ENCODE peak calls at places on chromosomes 7 and 10, in five cellular contexts. One of them, this sample, is unnamed.
A peak's percentile ranks its signal among the peaks of the same experiment; 100 is the strongest.

GRCh38 chr10:44325878-44326277 is 59.0 kb downstream of the CXCL12 start:
- DNase-seq in endodermal cell: no peak
- DNase-seq in transverse colon: no peak
- DNase-seq in WERI-Rb-1: no peak
- DNase-seq in CD8-positive, alpha-beta T cell: no peak
- DNase-seq in this sample: no peak

GRCh38 chr7:1693419-1693990 is 23.4 kb downstream of the ELFN1 start:
- DNase-seq in CD8-positive, alpha-beta T cell: no peak
- DNase-seq in endodermal cell: peak; percentile 54
- DNase-seq in WERI-Rb-1: peak; percentile 6
- DNase-seq in transverse colon: no peak
- DNase-seq in this sample: no peak

GRCh38 chr7:26166681-26167266 is 14.8 kb downstream of the NFE2L3 start:
- DNase-seq in transverse colon: no peak
- DNase-seq in WERI-Rb-1: no peak
- DNase-seq in CD8-positive, alpha-beta T cell: no peak
- DNase-seq in endodermal cell: no peak
- DNase-seq in this sample: no peak

GRCh38 chr7:88169717-88170320 is 50.0 kb downstream of the SRI start:
- DNase-seq in transverse colon: no peak
- DNase-seq in CD8-positive, alpha-beta T cell: no peak
- DNase-seq in endodermal cell: no peak
- DNase-seq in WERI-Rb-1: no peak
- DNase-seq in this sample: peak; percentile 2

GRCh38 chr7:152709307-152710133 is 33.6 kb upstream of the XRCC2 start:
- DNase-seq in endodermal cell: no peak
- DNase-seq in transverse colon: no peak
- DNase-seq in CD8-positive, alpha-beta T cell: no peak
- DNase-seq in WERI-Rb-1: no peak
- DNase-seq in this sample: no peak

GRCh38 chr10:4013651-4014085 is 228.7 kb upstream of the KLF6 start:
- DNase-seq in WERI-Rb-1: no peak
- DNase-seq in transverse colon: no peak
- DNase-seq in endodermal cell: no peak
- DNase-seq in CD8-positive, alpha-beta T cell: no peak
- DNase-seq in this sample: no peak

GRCh38 chr10:23155166-23155565 is 36.9 kb upstream of the PTF1A start:
- DNase-seq in transverse colon: no peak
- DNase-seq in CD8-positive, alpha-beta T cell: no peak
- DNase-seq in endodermal cell: no peak
- DNase-seq in WERI-Rb-1: no peak
- DNase-seq in this sample: no peak

GRCh38 chr10:15202639-15203038 is 34.1 kb upstream of the NMT2 start:
- DNase-seq in WERI-Rb-1: no peak
- DNase-seq in CD8-positive, alpha-beta T cell: no peak
- DNase-seq in transverse colon: no peak
- DNase-seq in endodermal cell: no peak
- DNase-seq in this sample: no peak

GRCh38 chr7:93461350-93461749 is 113.2 kb downstream of the CALCR start:
- DNase-seq in transverse colon: no peak
- DNase-seq in CD8-positive, alpha-beta T cell: no peak
- DNase-seq in WERI-Rb-1: peak; percentile 9
- DNase-seq in endodermal cell: no peak
- DNase-seq in this sample: no peak

GRCh38 chr10:96417432-96417831 is 58.6 kb upstream of the OPALIN start:
- DNase-seq in WERI-Rb-1: peak; percentile 71
- DNase-seq in CD8-positive, alpha-beta T cell: no peak
- DNase-seq in endodermal cell: peak; percentile 79
- DNase-seq in transverse colon: no peak
- DNase-seq in this sample: no peak

GRCh38 chr10:113704637-113705343 is 25.1 kb downstream of the CASP7 start:
- DNase-seq in WERI-Rb-1: peak; percentile 24
- DNase-seq in endodermal cell: peak; percentile 69
- DNase-seq in transverse colon: no peak
- DNase-seq in CD8-positive, alpha-beta T cell: no peak
- DNase-seq in this sample: no peak

GRCh38 chr10:47414752-47415519 is 30.8 kb upstream of the ZNF488 start:
- DNase-seq in transverse colon: no peak
- DNase-seq in CD8-positive, alpha-beta T cell: no peak
- DNase-seq in endodermal cell: no peak
- DNase-seq in WERI-Rb-1: no peak
- DNase-seq in this sample: no peak

GRCh38 chr10:9097206-9097990 is 1042.9 kb downstream of the GATA3 start:
- DNase-seq in WERI-Rb-1: no peak
- DNase-seq in transverse colon: no peak
- DNase-seq in endodermal cell: no peak
- DNase-seq in CD8-positive, alpha-beta T cell: no peak
- DNase-seq in this sample: peak; percentile 78

GRCh38 chr7:87627634-87627994 is 584 bp upstream of the RUNDC3B start:
- DNase-seq in WERI-Rb-1: peak; percentile 38
- DNase-seq in transverse colon: peak; percentile 18
- DNase-seq in endodermal cell: no peak
- DNase-seq in CD8-positive, alpha-beta T cell: no peak
- DNase-seq in this sample: no peak

GRCh38 chr7:111756687-111757178 is 194.4 kb upstream of the IMMP2L start:
- DNase-seq in CD8-positive, alpha-beta T cell: no peak
- DNase-seq in transverse colon: peak; percentile 11
- DNase-seq in endodermal cell: peak; percentile 85
- DNase-seq in WERI-Rb-1: no peak
- DNase-seq in this sample: no peak
- H3K4me3 ChIP-seq in CD8-positive, alpha-beta T cell: no peak overlapping the region
- H3K4me3 ChIP-seq in transverse colon: no peak overlapping the region
- H3K4me3 ChIP-seq in endodermal cell: no peak overlapping the region
- H3K4me3 ChIP-seq in WERI-Rb-1: no peak overlapping the region
- H3K4me3 ChIP-seq in this sample: no peak overlapping the region

GRCh38 chr10:120209124-120209523 is 247.9 kb upstream of the PLPP4 start:
- DNase-seq in CD8-positive, alpha-beta T cell: no peak
- DNase-seq in transverse colon: no peak
- DNase-seq in WERI-Rb-1: no peak
- DNase-seq in endodermal cell: no peak
- DNase-seq in this sample: no peak
- H3K27ac ChIP-seq in CD8-positive, alpha-beta T cell: no peak overlapping the region
- H3K27ac ChIP-seq in transverse colon: no peak overlapping the region
- H3K27ac ChIP-seq in WERI-Rb-1: no peak overlapping the region
- H3K27ac ChIP-seq in endodermal cell: no peak overlapping the region
- H3K27ac ChIP-seq in this sample: no peak overlapping the region

DNA sequence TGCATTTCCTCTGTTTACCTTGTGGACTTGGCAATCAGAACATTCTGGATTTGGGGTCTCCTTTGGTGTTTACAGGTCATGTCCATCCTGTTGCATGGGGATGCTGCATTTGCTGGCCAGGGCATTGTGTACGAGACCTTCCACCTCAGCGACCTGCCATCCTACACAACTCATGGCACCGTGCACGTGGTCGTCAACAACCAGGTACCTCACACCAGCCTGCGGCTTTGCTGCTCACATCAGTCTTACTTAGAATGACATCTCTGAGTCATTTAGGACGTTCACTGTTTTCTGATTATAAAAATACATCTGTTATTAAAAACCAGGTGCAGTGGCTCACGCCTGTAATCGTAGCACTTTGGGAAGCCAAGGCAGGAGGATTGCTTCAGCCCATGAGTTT is 67.0 kb upstream of the ZMIZ2 start:
- DNase-seq in CD8-positive, alpha-beta T cell: no peak
- DNase-seq in endodermal cell: no peak
- DNase-seq in transverse colon: no peak
- DNase-seq in WERI-Rb-1: no peak
- DNase-seq in this sample: no peak
- H3K36me3 ChIP-seq in CD8-positive, alpha-beta T cell: peaks cover 8% of the 10 kb centered on the region
- H3K36me3 ChIP-seq in endodermal cell: peaks cover 20% of the 10 kb centered on the region
- H3K36me3 ChIP-seq in transverse colon: peaks cover 36% of the 10 kb centered on the region
- H3K36me3 ChIP-seq in WERI-Rb-1: peaks cover 18% of the 10 kb centered on the region
- H3K36me3 ChIP-seq in this sample: peaks cover 38% of the 10 kb centered on the region

GRCh38 chr7:36781011-36781738 is 56.9 kb upstream of the AOAH start:
- DNase-seq in CD8-positive, alpha-beta T cell: peak; percentile 10
- DNase-seq in WERI-Rb-1: no peak
- DNase-seq in endodermal cell: no peak
- DNase-seq in transverse colon: no peak
- DNase-seq in this sample: peak; percentile 71

GRCh38 chr7:36777855-36778254 is 53.6 kb upstream of the AOAH start:
- DNase-seq in endodermal cell: no peak
- DNase-seq in transverse colon: no peak
- DNase-seq in CD8-positive, alpha-beta T cell: no peak
- DNase-seq in WERI-Rb-1: no peak
- DNase-seq in this sample: no peak

GRCh38 chr7:36775673-36776072 is 51.4 kb upstream of the AOAH start:
- DNase-seq in endodermal cell: no peak
- DNase-seq in WERI-Rb-1: no peak
- DNase-seq in CD8-positive, alpha-beta T cell: no peak
- DNase-seq in transverse colon: no peak
- DNase-seq in this sample: no peak

GRCh38 chr7:36775061-36775631 is 50.9 kb upstream of the AOAH start:
- DNase-seq in transverse colon: no peak
- DNase-seq in WERI-Rb-1: no peak
- DNase-seq in CD8-positive, alpha-beta T cell: no peak
- DNase-seq in endodermal cell: no peak
- DNase-seq in this sample: no peak

GRCh38 chr7:36777062-36777461 is 52.8 kb upstream of the AOAH start:
- DNase-seq in WERI-Rb-1: no peak
- DNase-seq in CD8-positive, alpha-beta T cell: peak; percentile 21
- DNase-seq in transverse colon: peak; percentile 11
- DNase-seq in endodermal cell: no peak
- DNase-seq in this sample: peak; percentile 83
- H3K4me3 ChIP-seq in WERI-Rb-1: no peak overlapping the region
- H3K4me3 ChIP-seq in CD8-positive, alpha-beta T cell: peak overlapping the region; percentile 38
- H3K4me3 ChIP-seq in transverse colon: no peak overlapping the region
- H3K4me3 ChIP-seq in endodermal cell: no peak overlapping the region
- H3K4me3 ChIP-seq in this sample: peak overlapping the region; percentile 28

DNA sequence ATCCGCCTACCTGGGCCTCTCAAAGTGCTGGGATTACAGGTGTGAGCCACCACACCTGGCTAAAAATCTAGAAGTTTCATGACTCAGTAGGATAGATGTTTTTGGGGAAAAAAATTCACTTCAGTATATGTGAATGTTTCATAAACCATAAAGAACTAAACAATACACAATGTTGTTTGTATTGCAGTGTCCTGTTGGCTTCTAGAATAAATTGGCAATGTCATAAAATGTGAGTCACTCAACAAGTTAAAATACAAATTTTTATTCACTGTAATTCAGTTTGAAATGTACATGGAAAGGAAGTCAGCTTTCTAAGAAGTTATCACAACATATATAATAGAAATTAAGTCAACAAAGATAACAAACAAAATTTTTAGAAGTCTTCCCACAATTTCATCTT is 16.5 kb downstream of the MRLN start:
- DNase-seq in WERI-Rb-1: no peak
- DNase-seq in transverse colon: no peak
- DNase-seq in endodermal cell: no peak
- DNase-seq in CD8-positive, alpha-beta T cell: no peak
- DNase-seq in this sample: no peak
- H3K27ac ChIP-seq in WERI-Rb-1: no peak overlapping the region
- H3K27ac ChIP-seq in transverse colon: no peak overlapping the region
- H3K27ac ChIP-seq in endodermal cell: no peak overlapping the region
- H3K27ac ChIP-seq in CD8-positive, alpha-beta T cell: no peak overlapping the region
- H3K27ac ChIP-seq in this sample: no peak overlapping the region

GRCh38 chr10:120783098-120783497 is 68.1 kb upstream of the WDR11 start:
- DNase-seq in CD8-positive, alpha-beta T cell: no peak
- DNase-seq in WERI-Rb-1: no peak
- DNase-seq in transverse colon: no peak
- DNase-seq in endodermal cell: no peak
- DNase-seq in this sample: no peak
- H3K36me3 ChIP-seq in CD8-positive, alpha-beta T cell: no peaks in the 10 kb centered on the region
- H3K36me3 ChIP-seq in WERI-Rb-1: no peaks in the 10 kb centered on the region
- H3K36me3 ChIP-seq in transverse colon: no peaks in the 10 kb centered on the region
- H3K36me3 ChIP-seq in endodermal cell: no peaks in the 10 kb centered on the region
- H3K36me3 ChIP-seq in this sample: no peaks in the 10 kb centered on the region

DNA sequence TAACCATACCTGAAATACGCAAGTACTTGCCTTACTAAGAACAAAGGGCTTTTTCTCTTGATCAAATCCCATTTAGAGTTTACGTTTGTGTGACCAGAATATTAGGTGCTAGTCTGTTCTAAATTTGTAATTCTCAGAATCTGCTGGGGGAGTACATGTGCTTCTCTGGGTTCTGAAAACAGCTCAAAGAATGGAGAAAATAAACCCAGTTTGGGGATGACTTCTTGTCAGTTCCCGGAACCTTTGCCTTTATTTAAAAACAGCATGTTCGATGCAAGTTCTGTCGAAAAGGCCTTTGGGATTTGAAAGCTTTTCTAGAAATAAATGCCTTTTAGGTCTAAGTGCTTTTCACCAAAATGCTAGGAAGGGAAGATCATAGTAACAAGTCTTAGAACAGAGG is 147.0 kb downstream of the ARID5B start:
- DNase-seq in WERI-Rb-1: no peak
- DNase-seq in CD8-positive, alpha-beta T cell: no peak
- DNase-seq in endodermal cell: no peak
- DNase-seq in transverse colon: no peak
- DNase-seq in this sample: peak; percentile 23
- H3K4me3 ChIP-seq in WERI-Rb-1: no peak overlapping the region
- H3K4me3 ChIP-seq in CD8-positive, alpha-beta T cell: no peak overlapping the region
- H3K4me3 ChIP-seq in endodermal cell: peak overlapping the region; percentile 71
- H3K4me3 ChIP-seq in transverse colon: no peak overlapping the region
- H3K4me3 ChIP-seq in this sample: peak overlapping the region; percentile 69

DNA sequence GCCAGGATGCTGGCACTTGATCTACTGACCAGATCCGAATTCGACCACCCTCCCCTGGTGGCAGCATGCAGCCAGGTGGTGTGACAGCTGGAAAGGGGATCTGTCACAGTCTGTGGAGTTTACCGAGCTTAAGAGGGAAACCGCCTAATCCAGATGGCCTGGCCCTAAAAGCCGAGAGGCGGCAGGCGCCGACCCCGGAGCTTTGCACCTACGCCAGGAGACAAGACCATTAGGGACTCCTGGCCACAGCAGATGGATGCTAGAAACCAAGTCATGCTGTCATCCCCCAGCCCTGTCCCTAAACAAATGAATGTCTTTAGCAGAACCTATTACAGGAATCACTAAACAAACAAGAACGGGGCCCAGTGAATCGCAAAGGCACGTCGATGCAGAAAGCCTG is 27.7 kb downstream of the RCC1L start:
- DNase-seq in endodermal cell: no peak
- DNase-seq in CD8-positive, alpha-beta T cell: no peak
- DNase-seq in WERI-Rb-1: peak; percentile 96
- DNase-seq in transverse colon: no peak
- DNase-seq in this sample: no peak
- H3K27ac ChIP-seq in endodermal cell: no peak overlapping the region
- H3K27ac ChIP-seq in CD8-positive, alpha-beta T cell: no peak overlapping the region
- H3K27ac ChIP-seq in WERI-Rb-1: peak overlapping the region; percentile 100
- H3K27ac ChIP-seq in transverse colon: no peak overlapping the region
- H3K27ac ChIP-seq in this sample: no peak overlapping the region

This sample was measured in CD4-positive, alpha-beta memory T cell.